ENCODE peak calls at places on chromosomes 11 and 22, in five cellular contexts. G, R, P, U and D are unnamed samples.

GRCh38 chr22:50544746-50545253 is 899 bp upstream of the KLHDC7B start:
- DNase-seq in G (peak), R (no peak), P (peak), U (peak), D (no peak)

GRCh38 chr11:67345949-67346819 is 7.2 kb downstream of the POLD4 start:
- DNase-seq in G (peak), R (no peak), P (peak), U (peak), D (no peak)

GRCh38 chr11:134818531-134818930 is 406.5 kb upstream of the B3GAT1 start:
- DNase-seq in G (no peak), R (no peak), P (no peak), U (peak), D (no peak)

GRCh38 chr11:75576017-75576416 is 14.0 kb downstream of the SERPINH1 start:
- DNase-seq in G (no peak), R (no peak), P (no peak), U (no peak), D (no peak)

GRCh38 chr22:44342347-44342956 is 29.7 kb upstream of the SHISAL1 start:
- DNase-seq in G (no peak), R (no peak), P (no peak), U (no peak), D (no peak)

GRCh38 chr11:117586392-117586791 is 210.6 kb downstream of the DSCAML1 start:
- DNase-seq in G (no peak), R (no peak), P (no peak), U (no peak), D (no peak)

GRCh38 chr11:19076744-19077589 is 16.4 kb upstream of the MRGPRX2 start:
- DNase-seq in G (peak), R (peak), P (peak), U (peak), D (peak)

GRCh38 chr11:112157274-112157766 is 6.6 kb downstream of the IL18 start:
- DNase-seq in G (no peak), R (no peak), P (no peak), U (peak), D (peak)

GRCh38 chr11:61138940-61139339 is 22.3 kb downstream of the VPS37C start:
- DNase-seq in G (no peak), R (no peak), P (no peak), U (no peak), D (no peak)

GRCh38 chr11:12834630-12835029 is 160.4 kb downstream of the TEAD1 start:
- DNase-seq in G (no peak), R (no peak), P (no peak), U (no peak), D (no peak)

GRCh38 chr22:21711851-21712250 is 23.7 kb downstream of the YPEL1 start:
- DNase-seq in G (no peak), R (no peak), P (no peak), U (no peak), D (no peak)

GRCh38 chr22:33598821-33599220 is 321.5 kb downstream of the LARGE1 start:
- DNase-seq in G (no peak), R (no peak), P (no peak), U (no peak), D (no peak)